ENCODE peak calls at places on chromosomes 2 and 18, in four cellular contexts. One of them, this sample, is unnamed.

GRCh38 chr2:181073896-181074295 is 93.5 kb downstream of the UBE2E3 start:
- DNase-seq in KG1: no peak
- DNase-seq in fibroblast of the conjunctiva: no peak
- DNase-seq in choroid plexus epithelial cell: peak; percentile 69
- DNase-seq in this sample: no peak

GRCh38 chr18:23712445-23712844 is 23.2 kb downstream of the LAMA3 start:
- DNase-seq in KG1: peak; percentile 44
- DNase-seq in fibroblast of the conjunctiva: no peak
- DNase-seq in choroid plexus epithelial cell: no peak
- DNase-seq in this sample: no peak

GRCh38 chr18:79191956-79192355 is 122.8 kb downstream of the ATP9B start:
- DNase-seq in KG1: no peak
- DNase-seq in fibroblast of the conjunctiva: no peak
- DNase-seq in choroid plexus epithelial cell: no peak
- DNase-seq in this sample: no peak

GRCh38 chr2:30165617-30166016 is 18.8 kb downstream of the YPEL5 start:
- DNase-seq in KG1: no peak
- DNase-seq in fibroblast of the conjunctiva: no peak
- DNase-seq in choroid plexus epithelial cell: no peak
- DNase-seq in this sample: no peak

GRCh38 chr2:229463941-229464340 is 192.9 kb upstream of the PID1 start:
- DNase-seq in KG1: no peak
- DNase-seq in fibroblast of the conjunctiva: peak; percentile 49
- DNase-seq in choroid plexus epithelial cell: no peak
- DNase-seq in this sample: no peak

GRCh38 chr18:35680139-35680551 is 98.6 kb downstream of the GALNT1 start:
- DNase-seq in KG1: no peak
- DNase-seq in fibroblast of the conjunctiva: no peak
- DNase-seq in choroid plexus epithelial cell: no peak
- DNase-seq in this sample: no peak

GRCh38 chr18:69958422-69958821 is 10.7 kb upstream of the CD226 start:
- DNase-seq in KG1: no peak
- DNase-seq in fibroblast of the conjunctiva: no peak
- DNase-seq in choroid plexus epithelial cell: no peak
- DNase-seq in this sample: no peak

GRCh38 chr2:234444242-234444641 is 52.6 kb downstream of the ARL4C start:
- DNase-seq in KG1: no peak
- DNase-seq in fibroblast of the conjunctiva: no peak
- DNase-seq in choroid plexus epithelial cell: peak; percentile 36
- DNase-seq in this sample: no peak

GRCh38 chr2:231928481-231928880 is 2.3 kb upstream of the NPPC start:
- DNase-seq in KG1: no peak
- DNase-seq in fibroblast of the conjunctiva: no peak
- DNase-seq in choroid plexus epithelial cell: peak; percentile 13
- DNase-seq in this sample: no peak

GRCh38 chr2:69625078-69625788 is 18.3 kb downstream of the AAK1 start:
- DNase-seq in KG1: no peak
- DNase-seq in fibroblast of the conjunctiva: no peak
- DNase-seq in choroid plexus epithelial cell: peak; percentile 53
- DNase-seq in this sample: no peak

GRCh38 chr2:223751012-223751411 is 86.4 kb downstream of the AP1S3 start:
- DNase-seq in KG1: no peak
- DNase-seq in fibroblast of the conjunctiva: no peak
- DNase-seq in choroid plexus epithelial cell: peak; percentile 51
- DNase-seq in this sample: no peak

GRCh38 chr2:223591596-223591995 is 10.6 kb downstream of the SCG2 start:
- DNase-seq in KG1: no peak
- DNase-seq in fibroblast of the conjunctiva: no peak
- DNase-seq in choroid plexus epithelial cell: no peak
- DNase-seq in this sample: no peak

GRCh38 chr18:63155169-63155852 is 164.3 kb downstream of the BCL2 start:
- DNase-seq in KG1: no peak
- DNase-seq in fibroblast of the conjunctiva: no peak
- DNase-seq in choroid plexus epithelial cell: peak; percentile 35
- DNase-seq in this sample: peak; percentile 22

GRCh38 chr2:7403092-7403775 is 486.0 kb downstream of the RNF144A start:
- DNase-seq in KG1: no peak
- DNase-seq in fibroblast of the conjunctiva: no peak
- DNase-seq in choroid plexus epithelial cell: no peak
- DNase-seq in this sample: no peak

GRCh38 chr2:28610583-28611201 is 114.8 kb downstream of the PLB1 start:
- DNase-seq in KG1: no peak
- DNase-seq in fibroblast of the conjunctiva: no peak
- DNase-seq in choroid plexus epithelial cell: peak; percentile 90
- DNase-seq in this sample: peak; percentile 96

GRCh38 chr2:238912916-238913875 is 65.3 kb downstream of the TWIST2 start:
- DNase-seq in KG1: no peak
- DNase-seq in fibroblast of the conjunctiva: no peak
- DNase-seq in choroid plexus epithelial cell: no peak
- DNase-seq in this sample: no peak

GRCh38 chr2:27408601-27409320 is 630 bp downstream of the PPM1G start:
- DNase-seq in KG1: no peak
- DNase-seq in fibroblast of the conjunctiva: no peak
- DNase-seq in choroid plexus epithelial cell: no peak
- DNase-seq in this sample: peak; percentile 35

GRCh38 chr2:219656523-219656922 is 29.1 kb downstream of the SLC4A3 start:
- DNase-seq in KG1: no peak
- DNase-seq in fibroblast of the conjunctiva: no peak
- DNase-seq in choroid plexus epithelial cell: no peak
- DNase-seq in this sample: no peak